ENCODE peak calls at places on chromosomes 16 and 17, in six cellular contexts. M is fibroblast of lung; K is activated CD8-positive, alpha-beta T cell treated with anti-CD3 and anti-CD28 coated beads for 36 hours; U is D721Med; W is CD4-positive, alpha-beta T cell; T is type B pancreatic cell. Q is an unnamed sample.

GRCh38 chr17:17853811-17854527 is 17.2 kb upstream of the SREBF1 start:
- DNase-seq in M (no peak), K (peak; percentile 84), U (no peak), W (no peak), T (no peak), Q (no peak)

GRCh38 chr16:69613283-69614154 is 47.8 kb downstream of the NFAT5 start:
- DNase-seq in M (peak; percentile 35), K (peak; percentile 10), U (no peak), W (no peak), T (no peak), Q (no peak)

GRCh38 chr17:72400488-72400827 is 279.6 kb downstream of the SOX9 start:
- DNase-seq in M (no peak), K (no peak), U (no peak), W (no peak), T (no peak), Q (no peak)

GRCh38 chr16:72255785-72256184 is 83.8 kb upstream of the PMFBP1 start:
- DNase-seq in M (peak; percentile 20), K (no peak), U (no peak), W (no peak), T (no peak), Q (no peak)

GRCh38 chr16:67526149-67526732 is 2.4 kb upstream of the RIPOR1 start:
- DNase-seq in M (no peak), K (no peak), U (no peak), W (no peak), T (no peak), Q (no peak)

GRCh38 chr16:85429776-85430522 is 183.2 kb upstream of the GSE1 start:
- DNase-seq in M (no peak), K (no peak), U (no peak), W (no peak), T (no peak), Q (no peak)

GRCh38 chr17:49756323-49756722 is 7.6 kb downstream of the FAM117A start:
- DNase-seq in M (no peak), K (no peak), U (no peak), W (no peak), T (no peak), Q (no peak)

GRCh38 chr16:86428729-86429472 is 81.4 kb upstream of the FOXF1 start:
- DNase-seq in M (no peak), K (no peak), U (no peak), W (no peak), T (no peak), Q (no peak)

GRCh38 chr16:27223701-27224100 is 20.4 kb downstream of the KDM8 start:
- DNase-seq in M (no peak), K (no peak), U (no peak), W (no peak), T (no peak), Q (no peak)

GRCh38 chr16:27224271-27224737 is 21.0 kb downstream of the KDM8 start:
- DNase-seq in M (no peak), K (no peak), U (no peak), W (no peak), T (no peak), Q (no peak)

GRCh38 chr16:27223226-27223610 is 19.9 kb downstream of the KDM8 start:
- DNase-seq in M (no peak), K (no peak), U (no peak), W (no peak), T (no peak), Q (no peak)

GRCh38 chr16:27221576-27222498 is 18.5 kb downstream of the KDM8 start:
- DNase-seq in M (peak; percentile 75), K (no peak), U (no peak), W (no peak), T (no peak), Q (no peak)

DNA sequence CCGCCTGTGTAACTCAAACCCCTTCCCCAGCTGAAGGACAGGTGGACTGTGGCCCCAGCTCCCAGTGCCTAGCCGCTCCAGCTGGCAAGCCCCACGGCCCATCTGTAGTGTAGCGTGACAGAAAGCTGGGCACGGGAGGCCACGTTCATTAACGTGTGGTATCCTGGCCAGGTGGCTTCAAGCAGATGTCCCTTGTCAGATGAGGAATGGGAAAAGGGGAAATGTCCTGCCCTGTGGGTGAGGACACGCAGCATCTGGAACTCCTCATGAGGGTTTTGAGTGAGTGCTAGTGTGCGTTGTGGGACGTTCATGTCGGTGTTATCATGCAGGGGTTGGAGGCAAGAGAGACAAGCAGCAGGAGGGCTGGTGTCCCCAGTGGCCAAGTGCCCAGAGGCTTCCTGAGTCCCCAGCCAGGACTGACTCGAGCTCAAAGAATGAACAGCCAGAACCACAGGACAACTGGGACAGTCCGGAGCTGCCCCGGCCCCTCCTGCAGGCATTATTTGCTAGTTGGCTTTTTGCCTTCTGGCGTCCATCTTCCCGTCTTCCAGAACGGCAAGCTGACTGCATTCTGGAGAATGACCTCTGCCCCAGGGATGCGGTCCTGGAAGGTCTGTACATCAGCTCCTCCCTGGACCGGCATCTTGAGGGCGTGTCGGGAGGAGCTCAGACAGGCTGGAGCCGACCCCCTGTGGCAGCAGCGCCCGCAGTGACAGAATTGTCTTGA is 19.3 kb downstream of the KDM8 start:
- DNase-seq in M (peak; percentile 80), K (no peak), U (no peak), W (no peak), T (no peak), Q (no peak)
- TF ChIP-seq CTCF in M (no peak), K (no peak), U (no peak), W (no peak), T (no peak), Q (no peak)

GRCh38 chr17:3727041-3727440 is 3.3 kb downstream of the HASPIN start:
- DNase-seq in M (no peak), K (no peak), U (no peak), W (no peak), T (no peak), Q (no peak)

GRCh38 chr17:3724373-3725077 is 822 bp downstream of the HASPIN start:
- DNase-seq in M (no peak), K (no peak), U (no peak), W (no peak), T (no peak), Q (peak; percentile 24)

GRCh38 chr17:3722716-3723115 is 987 bp upstream of the HASPIN start:
- DNase-seq in M (peak; percentile 54), K (no peak), U (no peak), W (no peak), T (no peak), Q (no peak)

GRCh38 chr17:3723188-3723555 is 531 bp upstream of the HASPIN start:
- DNase-seq in M (no peak), K (no peak), U (no peak), W (no peak), T (no peak), Q (no peak)

DNA sequence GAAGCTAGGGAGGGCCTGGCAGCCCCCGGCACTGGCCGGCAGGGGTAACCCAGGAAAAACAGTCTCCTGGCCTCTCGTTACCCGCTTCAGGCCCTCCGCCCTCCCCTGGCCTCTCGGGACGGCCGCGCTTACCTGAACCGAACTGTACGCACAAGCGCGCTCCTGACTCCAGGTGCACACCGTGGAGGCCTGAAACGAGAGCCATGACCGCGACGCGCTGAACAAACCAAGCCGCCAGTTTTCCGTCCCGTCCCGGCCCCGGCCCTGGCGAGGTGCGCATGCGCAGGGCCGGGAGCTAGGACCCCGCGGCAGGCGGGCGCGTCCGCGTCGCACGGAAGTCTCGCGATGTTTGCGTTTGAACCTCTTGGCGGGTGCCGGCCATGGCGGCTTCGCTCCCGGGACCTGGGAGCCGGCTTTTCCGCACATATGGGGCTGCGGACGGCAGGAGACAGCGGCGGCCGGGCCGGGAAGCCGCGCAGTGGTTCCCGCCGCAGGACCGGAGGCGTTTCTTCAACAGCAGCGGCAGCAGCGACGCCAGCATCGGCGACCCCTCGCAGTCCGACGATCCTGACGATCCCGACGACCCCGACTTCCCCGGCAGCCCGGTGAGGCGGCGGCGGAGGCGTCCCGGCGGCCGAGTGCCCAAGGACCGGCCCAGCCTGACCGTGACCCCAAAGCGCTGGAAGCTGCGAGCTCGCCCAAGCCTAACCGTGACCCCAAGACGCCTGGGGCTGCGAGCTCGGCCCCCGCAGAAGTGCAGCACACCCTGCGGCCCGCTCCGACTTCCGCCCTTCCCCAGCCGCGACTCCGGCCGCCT is at the start of gene HASPIN:
- DNase-seq in M (peak; percentile 89), K (peak; percentile 93), U (peak; percentile 96), W (peak; percentile 92), T (peak; percentile 95), Q (peak; percentile 95)
- TF ChIP-seq CTCF in M (peak; percentile 34), K (peak; percentile 42), U (no peak), W (no peak), T (peak; percentile 74), Q (no peak)

GRCh38 chr17:75615301-75615700 is 17.9 kb upstream of the SMIM5 start:
- DNase-seq in M (no peak), K (no peak), U (no peak), W (no peak), T (no peak), Q (no peak)
- TF ChIP-seq CTCF in M (no peak), K (no peak), U (no peak), W (no peak), T (no peak), Q (no peak)

DNA sequence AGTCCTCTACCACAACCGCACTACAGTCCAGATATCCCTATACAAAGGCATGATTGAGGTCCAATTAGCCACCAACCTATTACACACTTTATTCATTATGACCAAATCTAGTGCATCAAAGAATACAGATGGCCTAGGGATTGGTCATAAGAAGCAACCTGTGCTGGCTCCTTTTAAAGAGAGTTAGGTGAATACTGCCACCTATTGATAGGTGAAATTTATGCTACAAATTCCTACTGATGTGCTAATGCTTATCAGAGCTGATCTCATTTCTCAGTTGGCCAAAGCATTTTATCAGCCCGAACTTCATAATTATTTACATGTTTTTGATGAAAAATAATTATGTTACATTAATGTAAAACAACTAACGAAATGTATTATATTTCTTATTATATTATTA is 166.3 kb downstream of the ANKFN1 start:
- DNase-seq in M (peak; percentile 65), K (no peak), U (no peak), W (no peak), T (no peak), Q (no peak)
- TF ChIP-seq CTCF in M (peak; percentile 51), K (peak; percentile 69), U (peak; percentile 85), W (peak; percentile 21), T (peak; percentile 74), Q (peak; percentile 58)

DNA sequence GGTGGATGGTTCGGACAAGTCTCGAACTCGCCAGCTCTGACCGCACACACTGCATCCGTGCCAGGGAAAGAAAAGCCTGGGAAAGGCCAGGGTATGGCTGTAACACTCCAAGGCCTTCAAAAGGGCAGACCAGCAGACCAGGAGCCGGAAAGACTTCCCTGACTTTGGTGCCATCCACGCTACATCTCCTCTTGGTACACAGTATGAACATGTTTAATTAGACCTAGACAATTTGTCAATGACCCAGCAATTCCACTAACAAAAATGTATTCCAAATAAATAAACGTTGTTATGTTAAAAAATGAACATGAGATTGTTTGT is 637 bp upstream of the HDAC5 start:
- DNase-seq in M (no peak), K (no peak), U (no peak), W (no peak), T (no peak), Q (no peak)
- TF ChIP-seq CTCF in M (no peak), K (no peak), U (no peak), W (no peak), T (no peak), Q (no peak)

Q was measured in endothelial cell.